ENCODE peak calls at places on chromosomes 7 and 10, in ten cellular contexts. One of them, this sample, is unnamed.

GRCh38 chr7:77316219-77316978 is 99.8 kb downstream of the GSAP start:
- DNase-seq in SK-N-SH: no peak
- DNase-seq in upper lobe of left lung: no peak
- DNase-seq in OCI-LY7: no peak
- DNase-seq in uterus: no peak
- DNase-seq in RWPE1: no peak
- DNase-seq in WTC11: no peak
- DNase-seq in BJ: no peak
- DNase-seq in pancreas: no peak
- DNase-seq in ovary: no peak
- DNase-seq in this sample: no peak

GRCh38 chr10:49253340-49253739 is 45.6 kb upstream of the C10orf71 start:
- DNase-seq in pancreas: no peak
- DNase-seq in OCI-LY7: no peak
- DNase-seq in SK-N-SH: no peak
- DNase-seq in ovary: no peak
- DNase-seq in WTC11: no peak
- DNase-seq in BJ: no peak
- DNase-seq in RWPE1: no peak
- DNase-seq in uterus: no peak
- DNase-seq in upper lobe of left lung: no peak
- DNase-seq in this sample: no peak

GRCh38 chr10:93629636-93630291 is 17.4 kb downstream of the PDE6C start:
- DNase-seq in SK-N-SH: no peak
- DNase-seq in RWPE1: no peak
- DNase-seq in OCI-LY7: no peak
- DNase-seq in uterus: no peak
- DNase-seq in ovary: no peak
- DNase-seq in upper lobe of left lung: no peak
- DNase-seq in pancreas: no peak
- DNase-seq in BJ: no peak
- DNase-seq in WTC11: no peak
- DNase-seq in this sample: no peak

GRCh38 chr7:142813262-142813661 is 41.6 kb upstream of the EPHB6 start:
- DNase-seq in WTC11: peak
- DNase-seq in pancreas: no peak
- DNase-seq in ovary: no peak
- DNase-seq in uterus: no peak
- DNase-seq in upper lobe of left lung: no peak
- DNase-seq in OCI-LY7: no peak
- DNase-seq in SK-N-SH: no peak
- DNase-seq in BJ: no peak
- DNase-seq in RWPE1: peak
- DNase-seq in this sample: no peak

GRCh38 chr7:28070311-28071055 is 110.1 kb downstream of the JAZF1 start:
- DNase-seq in BJ: no peak
- DNase-seq in RWPE1: no peak
- DNase-seq in pancreas: no peak
- DNase-seq in ovary: no peak
- DNase-seq in uterus: peak
- DNase-seq in SK-N-SH: no peak
- DNase-seq in OCI-LY7: no peak
- DNase-seq in WTC11: no peak
- DNase-seq in upper lobe of left lung: no peak
- DNase-seq in this sample: no peak

GRCh38 chr7:108181073-108181985 is 51.2 kb upstream of the LAMB4 start:
- DNase-seq in SK-N-SH: peak
- DNase-seq in uterus: no peak
- DNase-seq in pancreas: no peak
- DNase-seq in BJ: peak
- DNase-seq in OCI-LY7: peak
- DNase-seq in WTC11: peak
- DNase-seq in RWPE1: peak
- DNase-seq in ovary: no peak
- DNase-seq in upper lobe of left lung: no peak
- DNase-seq in this sample: peak

GRCh38 chr7:50626286-50626685 is 61.1 kb upstream of the DDC start:
- DNase-seq in OCI-LY7: no peak
- DNase-seq in BJ: no peak
- DNase-seq in SK-N-SH: no peak
- DNase-seq in WTC11: no peak
- DNase-seq in uterus: no peak
- DNase-seq in RWPE1: no peak
- DNase-seq in pancreas: peak
- DNase-seq in ovary: no peak
- DNase-seq in upper lobe of left lung: no peak
- DNase-seq in this sample: no peak

GRCh38 chr7:46143949-46144917 is 223.2 kb upstream of the IGFBP3 start:
- DNase-seq in pancreas: no peak
- DNase-seq in uterus: no peak
- DNase-seq in SK-N-SH: no peak
- DNase-seq in WTC11: no peak
- DNase-seq in RWPE1: no peak
- DNase-seq in ovary: no peak
- DNase-seq in OCI-LY7: no peak
- DNase-seq in BJ: no peak
- DNase-seq in upper lobe of left lung: no peak
- DNase-seq in this sample: no peak

GRCh38 chr10:49295297-49295696 is 3.7 kb upstream of the C10orf71 start:
- DNase-seq in ovary: no peak
- DNase-seq in OCI-LY7: no peak
- DNase-seq in SK-N-SH: no peak
- DNase-seq in BJ: no peak
- DNase-seq in uterus: no peak
- DNase-seq in WTC11: no peak
- DNase-seq in RWPE1: no peak
- DNase-seq in pancreas: no peak
- DNase-seq in upper lobe of left lung: no peak
- DNase-seq in this sample: no peak

GRCh38 chr10:95482501-95483248 is 78.5 kb downstream of the SORBS1 start:
- DNase-seq in uterus: no peak
- DNase-seq in SK-N-SH: no peak
- DNase-seq in OCI-LY7: no peak
- DNase-seq in RWPE1: no peak
- DNase-seq in WTC11: no peak
- DNase-seq in ovary: no peak
- DNase-seq in BJ: no peak
- DNase-seq in upper lobe of left lung: no peak
- DNase-seq in pancreas: no peak
- DNase-seq in this sample: no peak

GRCh38 chr7:30301751-30302150 is 17.4 kb downstream of the ZNRF2 start:
- DNase-seq in OCI-LY7: no peak
- DNase-seq in WTC11: peak
- DNase-seq in uterus: no peak
- DNase-seq in upper lobe of left lung: no peak
- DNase-seq in pancreas: no peak
- DNase-seq in RWPE1: peak
- DNase-seq in ovary: no peak
- DNase-seq in SK-N-SH: no peak
- DNase-seq in BJ: no peak
- DNase-seq in this sample: no peak

GRCh38 chr10:119355930-119356329 is 148.6 kb downstream of the GRK5 start:
- DNase-seq in upper lobe of left lung: no peak
- DNase-seq in uterus: no peak
- DNase-seq in RWPE1: no peak
- DNase-seq in SK-N-SH: no peak
- DNase-seq in WTC11: no peak
- DNase-seq in BJ: no peak
- DNase-seq in pancreas: no peak
- DNase-seq in OCI-LY7: peak
- DNase-seq in ovary: no peak
- DNase-seq in this sample: peak
- TF ChIP-seq CTCF in upper lobe of left lung: no peak
- TF ChIP-seq CTCF in uterus: no peak
- TF ChIP-seq CTCF in RWPE1: no peak
- TF ChIP-seq CTCF in SK-N-SH: peak
- TF ChIP-seq CTCF in WTC11: no peak
- TF ChIP-seq CTCF in BJ: peak
- TF ChIP-seq CTCF in pancreas: no peak
- TF ChIP-seq CTCF in OCI-LY7: peak
- TF ChIP-seq CTCF in ovary: no peak
- TF ChIP-seq CTCF in this sample: peak

DNA sequence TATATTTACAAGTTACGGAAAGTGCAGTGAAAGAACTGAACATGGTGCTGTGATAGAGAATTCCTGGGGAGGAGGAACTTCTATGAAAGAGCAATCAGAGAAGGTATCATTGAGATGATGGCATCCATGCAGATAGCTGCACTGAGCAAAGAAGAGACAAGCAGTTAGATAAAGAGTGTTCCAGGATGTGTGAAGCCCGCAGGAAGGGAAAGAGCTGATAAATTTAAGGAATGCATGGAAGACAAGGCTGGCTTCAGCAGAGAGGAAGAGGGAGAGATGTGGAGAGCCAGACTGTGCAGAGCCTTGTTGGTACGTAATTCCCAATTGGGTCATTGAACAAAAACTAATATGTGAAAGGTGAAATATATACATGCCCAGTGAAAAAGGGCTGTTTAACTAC is 538.9 kb downstream of the INHBA start:
- DNase-seq in BJ: no peak
- DNase-seq in WTC11: no peak
- DNase-seq in SK-N-SH: no peak
- DNase-seq in RWPE1: no peak
- DNase-seq in pancreas: no peak
- DNase-seq in ovary: no peak
- DNase-seq in OCI-LY7: no peak
- DNase-seq in upper lobe of left lung: no peak
- DNase-seq in uterus: no peak
- DNase-seq in this sample: no peak
- TF ChIP-seq CTCF in BJ: no peak
- TF ChIP-seq CTCF in WTC11: no peak
- TF ChIP-seq CTCF in SK-N-SH: no peak
- TF ChIP-seq CTCF in RWPE1: no peak
- TF ChIP-seq CTCF in pancreas: no peak
- TF ChIP-seq CTCF in ovary: no peak
- TF ChIP-seq CTCF in OCI-LY7: no peak
- TF ChIP-seq CTCF in upper lobe of left lung: no peak
- TF ChIP-seq CTCF in uterus: no peak
- TF ChIP-seq CTCF in this sample: no peak

GRCh38 chr10:114962441-114962840 is 24.4 kb downstream of the TRUB1 start:
- DNase-seq in pancreas: no peak
- DNase-seq in OCI-LY7: no peak
- DNase-seq in ovary: no peak
- DNase-seq in uterus: no peak
- DNase-seq in RWPE1: no peak
- DNase-seq in WTC11: no peak
- DNase-seq in upper lobe of left lung: no peak
- DNase-seq in SK-N-SH: no peak
- DNase-seq in BJ: no peak
- DNase-seq in this sample: no peak
- TF ChIP-seq CTCF in pancreas: no peak
- TF ChIP-seq CTCF in OCI-LY7: no peak
- TF ChIP-seq CTCF in ovary: no peak
- TF ChIP-seq CTCF in uterus: no peak
- TF ChIP-seq CTCF in RWPE1: no peak
- TF ChIP-seq CTCF in WTC11: no peak
- TF ChIP-seq CTCF in upper lobe of left lung: no peak
- TF ChIP-seq CTCF in SK-N-SH: no peak
- TF ChIP-seq CTCF in BJ: no peak
- TF ChIP-seq CTCF in this sample: no peak

DNA sequence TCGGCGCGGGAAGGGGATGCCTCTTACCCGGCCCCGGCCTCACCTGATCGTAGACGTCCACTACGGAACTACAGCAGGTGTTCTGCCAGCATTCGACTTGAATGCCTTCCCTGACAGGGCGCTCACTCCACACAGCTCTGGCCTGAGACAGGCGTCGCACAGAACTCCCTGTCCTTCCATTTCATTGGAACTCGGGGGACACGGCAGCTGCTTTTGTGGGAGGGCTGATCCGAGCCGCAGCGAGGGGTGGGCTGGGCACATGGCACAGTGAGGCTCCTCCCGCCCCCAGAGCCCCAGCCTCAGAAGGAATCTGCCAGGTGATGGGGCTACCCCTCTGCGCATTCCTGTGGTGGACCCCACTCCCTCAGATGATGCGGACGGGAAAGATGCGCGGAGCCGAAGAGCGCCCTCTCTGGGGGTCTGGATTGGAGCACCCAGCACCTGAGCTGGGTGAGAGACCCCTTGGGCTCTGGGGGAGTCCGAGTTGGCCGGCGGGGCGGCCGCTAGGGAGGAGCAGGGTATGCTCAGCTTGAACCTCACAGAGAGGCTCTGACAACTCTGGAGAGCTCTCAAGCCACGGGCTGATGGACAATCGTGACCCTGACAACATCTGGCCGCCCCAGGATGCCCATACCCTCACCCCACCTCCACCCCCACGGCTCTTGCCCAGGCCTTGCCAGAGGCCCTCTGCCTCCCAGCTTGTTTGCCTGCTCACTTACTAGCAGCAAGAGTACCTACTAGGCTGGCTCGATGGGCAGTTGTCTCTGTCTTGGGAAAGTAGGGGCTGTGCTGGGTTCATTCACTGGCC is 36.6 kb downstream of the RASGEF1A start:
- DNase-seq in OCI-LY7: no peak
- DNase-seq in WTC11: peak
- DNase-seq in SK-N-SH: no peak
- DNase-seq in uterus: peak
- DNase-seq in RWPE1: no peak
- DNase-seq in ovary: peak
- DNase-seq in upper lobe of left lung: peak
- DNase-seq in pancreas: peak
- DNase-seq in BJ: no peak
- DNase-seq in this sample: no peak
- TF ChIP-seq CTCF in OCI-LY7: no peak
- TF ChIP-seq CTCF in WTC11: no peak
- TF ChIP-seq CTCF in SK-N-SH: no peak
- TF ChIP-seq CTCF in uterus: no peak
- TF ChIP-seq CTCF in RWPE1: no peak
- TF ChIP-seq CTCF in ovary: no peak
- TF ChIP-seq CTCF in upper lobe of left lung: no peak
- TF ChIP-seq CTCF in pancreas: no peak
- TF ChIP-seq CTCF in BJ: no peak
- TF ChIP-seq CTCF in this sample: peak